ENCODE peak calls at places on chromosomes 13 and 19, in ten cellular contexts. W is iPS-NIHi11; B is NCI-H1048; K is sigmoid colon; U is aorta; C is stimulated activated CD4-positive, alpha-beta T cell treated with anti-CD3 and anti-CD28 coated beads, Interleukin-2, amount 100 ng/mL, for 24 hours; J is HFFc6; X is HFF-Myc; I is Kasumi-1; A is NCI-H748 treated with DMSO at 0.1 percent for 48 hours. R is an unnamed sample.

GRCh38 chr13:98632971-98633370 is 56.1 kb upstream of the STK24 start:
- DNase-seq in A (no peak), X (no peak), B (no peak), C (no peak), I (peak), K (no peak), J (no peak), U (no peak), W (no peak), R (no peak)

GRCh38 chr19:46466536-46467199 is 4.7 kb downstream of the PNMA8A start:
- DNase-seq in B (no peak), K (peak), A (no peak), I (no peak), X (peak), W (no peak), C (peak), U (peak), J (peak), R (no peak)

GRCh38 chr19:18091217-18091608 is 4.5 kb upstream of the IL12RB1 start:
- DNase-seq in K (peak), J (no peak), A (no peak), C (peak), W (no peak), B (no peak), U (no peak), X (no peak), I (peak), R (peak)

GRCh38 chr13:48902421-48902820 is 73.3 kb upstream of the FNDC3A start:
- DNase-seq in A (no peak), K (no peak), X (no peak), B (no peak), C (no peak), I (peak), J (no peak), U (no peak), W (peak), R (no peak)

GRCh38 chr19:39428309-39429112 is 7.2 kb downstream of the RPS16 start:
- DNase-seq in C (no peak), I (no peak), A (no peak), X (no peak), U (peak), K (peak), B (no peak), J (peak), W (peak), R (no peak)

GRCh38 chr13:85603735-85604134 is 195.5 kb downstream of the SLITRK6 start:
- DNase-seq in X (no peak), A (no peak), K (no peak), W (no peak), U (no peak), J (no peak), B (no peak), I (no peak), C (no peak), R (no peak)

GRCh38 chr13:100542546-100543156 is 45.9 kb downstream of the GGACT start:
- DNase-seq in J (peak), I (peak), A (no peak), X (no peak), B (no peak), U (no peak), C (no peak), W (no peak), K (peak), R (no peak)

GRCh38 chr19:3801412-3802096 is 15.4 kb upstream of the MATK start:
- DNase-seq in C (peak), J (no peak), X (no peak), A (peak), B (no peak), I (no peak), K (no peak), W (peak), U (no peak), R (peak)

GRCh38 chr13:47100214-47100853 is 203.5 kb upstream of the HTR2A start:
- DNase-seq in C (no peak), A (no peak), K (no peak), W (no peak), X (no peak), I (no peak), U (no peak), B (no peak), J (no peak), R (no peak)

GRCh38 chr19:5141278-5141925 is 172.5 kb downstream of the KDM4B start:
- DNase-seq in U (no peak), I (no peak), A (no peak), C (no peak), X (no peak), W (no peak), B (no peak), J (no peak), K (no peak), R (no peak)

GRCh38 chr19:1057185-1057857 is 9.6 kb upstream of the ARHGAP45 start:
- DNase-seq in J (peak), A (no peak), W (no peak), K (no peak), X (peak), I (peak), B (no peak), C (no peak), U (no peak), R (no peak)